ENCODE peak calls at places on chromosomes 3 and 15, in ten cellular contexts. Y, G, A, W, U, T, B, L, J and C are unnamed samples.

GRCh38 chr15:70261083-70261482 is 163.4 kb upstream of the TLE3 start:
- DNase-seq in Y (no peak), G (no peak), A (peak; percentile 31), W (no peak), U (no peak), T (no peak), B (no peak), L (no peak), J (no peak), C (no peak)

GRCh38 chr3:33313331-33313730 is 36.1 kb downstream of the FBXL2 start:
- DNase-seq in Y (no peak), G (no peak), A (no peak), W (no peak), U (no peak), T (no peak), B (no peak), L (no peak), J (peak; percentile 38), C (no peak)

GRCh38 chr15:66766282-66767228 is 64.5 kb downstream of the SMAD6 start:
- DNase-seq in Y (no peak), G (no peak), A (no peak), W (no peak), U (no peak), T (no peak), B (no peak), L (no peak), J (peak; percentile 77), C (no peak)

GRCh38 chr15:45790325-45790943 is 155.6 kb downstream of the SQOR start:
- DNase-seq in Y (no peak), G (no peak), A (no peak), W (peak; percentile 40), U (peak; percentile 43), T (peak; percentile 53), B (no peak), L (no peak), J (no peak), C (no peak)

GRCh38 chr3:144187531-144188230 is 216.1 kb downstream of the DIPK2A start:
- DNase-seq in Y (no peak), G (no peak), A (no peak), W (no peak), U (no peak), T (no peak), B (peak; percentile 3), L (no peak), J (no peak), C (no peak)

GRCh38 chr3:179872842-179873241 is 163.9 kb downstream of the PEX5L start:
- DNase-seq in Y (no peak), G (no peak), A (no peak), W (no peak), U (no peak), T (no peak), B (no peak), L (no peak), J (no peak), C (no peak)

GRCh38 chr3:34364345-34364744 is 565.9 kb downstream of the PDCD6IP start:
- DNase-seq in Y (no peak), G (no peak), A (no peak), W (no peak), U (no peak), T (no peak), B (no peak), L (no peak), J (no peak), C (no peak)

GRCh38 chr3:195715583-195716266 is 5.1 kb upstream of the MUC20 start:
- DNase-seq in Y (no peak), G (no peak), A (no peak), W (no peak), U (no peak), T (no peak), B (no peak), L (no peak), J (no peak), C (no peak)

GRCh38 chr15:82551646-82552247 is 11.5 kb upstream of the RPS17 start:
- DNase-seq in Y (no peak), G (no peak), A (no peak), W (no peak), U (no peak), T (no peak), B (no peak), L (no peak), J (no peak), C (no peak)

GRCh38 chr3:14988988-14989394 is 41.6 kb downstream of the NR2C2 start:
- DNase-seq in Y (no peak), G (no peak), A (no peak), W (no peak), U (peak; percentile 7), T (peak; percentile 25), B (no peak), L (no peak), J (no peak), C (no peak)

GRCh38 chr3:38457111-38458003 is 3.7 kb downstream of the ACVR2B start:
- DNase-seq in Y (no peak), G (no peak), A (no peak), W (peak; percentile 34), U (no peak), T (no peak), B (no peak), L (peak; percentile 36), J (no peak), C (no peak)

GRCh38 chr15:89835190-89835564 is 20.5 kb upstream of the ANPEP start:
- DNase-seq in Y (no peak), G (no peak), A (no peak), W (no peak), U (no peak), T (no peak), B (no peak), L (peak; percentile 50), J (no peak), C (no peak)

DNA sequence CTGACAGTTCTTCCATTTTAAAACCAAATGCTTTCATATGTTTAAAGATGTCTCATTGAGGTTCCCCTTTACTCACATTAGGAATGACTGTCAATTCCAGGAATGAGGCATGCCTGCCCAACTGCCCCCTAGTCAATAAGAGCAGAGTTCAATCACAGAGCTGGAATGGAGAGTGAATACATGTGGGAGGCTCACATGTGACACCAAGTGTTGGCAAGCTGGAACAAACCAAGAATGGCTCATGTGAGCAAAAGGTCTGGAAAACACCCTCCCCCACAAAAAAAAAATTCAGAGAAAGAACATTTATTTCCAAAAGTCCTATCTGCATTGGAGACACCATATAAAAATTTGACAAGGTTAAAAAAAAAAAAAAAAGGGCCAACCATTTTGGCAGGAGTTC is 3.7 kb downstream of the PBRM1 start:
- DNase-seq in Y (no peak), G (no peak), A (no peak), W (no peak), U (peak; percentile 27), T (peak; percentile 44), B (no peak), L (no peak), J (peak; percentile 59), C (peak; percentile 31)
- TF ChIP-seq CTCF in Y (peak; percentile 59), G (no peak), A (no peak), W (no peak), U (peak; percentile 25), T (peak; percentile 35), B (peak; percentile 23), L (no peak), J (peak; percentile 54), C (no peak)

GRCh38 chr3:164393171-164393570 is 685.1 kb downstream of the SI start:
- DNase-seq in Y (no peak), G (no peak), A (no peak), W (no peak), U (no peak), T (no peak), B (no peak), L (no peak), J (no peak), C (no peak)

GRCh38 chr3:164387236-164387635 is 691.1 kb downstream of the SI start:
- DNase-seq in Y (no peak), G (no peak), A (no peak), W (no peak), U (no peak), T (no peak), B (no peak), L (no peak), J (no peak), C (no peak)

GRCh38 chr3:164390046-164390445 is 688.2 kb downstream of the SI start:
- DNase-seq in Y (no peak), G (no peak), A (no peak), W (no peak), U (no peak), T (no peak), B (no peak), L (no peak), J (no peak), C (no peak)
- TF ChIP-seq CTCF in Y (no peak), G (no peak), A (no peak), W (no peak), U (no peak), T (peak; percentile 5), B (no peak), L (no peak), J (peak; percentile 57), C (no peak)

DNA sequence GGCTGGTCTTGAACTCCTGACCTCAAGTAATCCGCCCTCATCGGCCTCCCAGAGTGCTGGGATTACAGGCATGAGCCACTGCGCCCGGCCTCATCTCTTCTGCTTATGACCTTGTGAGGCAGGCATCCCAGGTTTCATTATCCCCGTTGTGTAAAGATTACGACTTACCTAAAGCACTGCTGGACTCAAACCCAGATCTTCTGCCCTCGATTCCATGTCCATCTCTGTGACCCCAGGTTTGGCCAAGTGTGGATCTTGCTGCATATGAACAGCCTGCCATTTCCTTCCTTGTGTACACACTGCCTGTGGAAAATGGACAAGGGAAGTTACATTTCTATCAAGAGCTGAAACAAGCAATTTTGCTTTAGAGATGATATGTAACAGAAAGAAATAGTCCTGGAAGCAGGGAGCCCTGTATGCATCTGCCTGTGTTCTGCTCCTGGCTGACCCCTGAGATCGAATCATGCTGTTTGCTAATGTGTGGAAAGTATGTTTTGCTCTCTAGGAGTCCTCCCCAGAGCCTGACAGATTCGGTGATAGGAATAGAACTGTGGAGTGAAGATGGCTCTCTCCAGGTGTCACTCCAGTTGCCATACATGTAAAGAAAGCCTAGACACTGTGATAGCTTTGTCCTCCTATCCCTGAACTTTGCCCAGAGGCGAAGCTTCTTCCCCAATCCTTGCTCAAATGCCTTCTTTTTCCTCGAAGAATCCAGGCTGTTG is 11.8 kb upstream of the LIPC start:
- DNase-seq in Y (no peak), G (no peak), A (no peak), W (no peak), U (no peak), T (no peak), B (no peak), L (no peak), J (no peak), C (no peak)
- TF ChIP-seq CTCF in Y (no peak), G (no peak), A (no peak), W (no peak), U (no peak), T (no peak), B (no peak), L (no peak), J (no peak), C (no peak)

GRCh38 chr3:138263104-138263503 is 66.5 kb downstream of the NME9 start:
- DNase-seq in Y (no peak), G (no peak), A (no peak), W (no peak), U (peak; percentile 6), T (no peak), B (no peak), L (no peak), J (no peak), C (no peak)
- TF ChIP-seq CTCF in Y (no peak), G (no peak), A (no peak), W (no peak), U (no peak), T (no peak), B (no peak), L (no peak), J (peak; percentile 35), C (no peak)